ENCODE peak calls at places on chromosome 22, in eight cellular contexts. T, X, M, A, S, J, N and Z are unnamed samples.

GRCh38 chr22:33579448-33580093 is 340.7 kb downstream of the LARGE1 start:
- DNase-seq in A (peak), N (peak), T (peak), X (peak), S (peak), J (peak), M (peak), Z (peak)

GRCh38 chr22:23833911-23834317 is 4.9 kb downstream of the DERL3 start:
- DNase-seq in X (no peak), M (no peak), S (peak), J (no peak), T (no peak), N (no peak), A (no peak), Z (no peak)

GRCh38 chr22:28030442-28030841 is 111.4 kb upstream of the PITPNB start:
- DNase-seq in J (no peak), X (no peak), N (no peak), M (no peak), A (no peak), T (no peak), S (no peak), Z (no peak)

GRCh38 chr22:31244044-31244942 is 32.2 kb downstream of the LIMK2 start:
- DNase-seq in J (no peak), N (peak), T (peak), S (no peak), A (peak), X (peak), M (peak), Z (no peak)

GRCh38 chr22:28799125-28799833 is 1.1 kb downstream of the XBP1 start:
- DNase-seq in J (peak), X (peak), N (peak), S (peak), T (peak), M (peak), A (peak), Z (peak)

GRCh38 chr22:48743601-48744282 is 1083.9 kb downstream of the BRD1 start:
- DNase-seq in J (no peak), N (no peak), T (no peak), X (no peak), S (no peak), M (no peak), A (no peak), Z (peak)

GRCh38 chr22:42408815-42409529 is 23.2 kb downstream of the NFAM1 start:
- DNase-seq in M (no peak), T (no peak), S (no peak), A (no peak), J (no peak), N (no peak), X (no peak), Z (no peak)

GRCh38 chr22:45083659-45084305 is 74.0 kb upstream of the PHF21B start:
- DNase-seq in X (peak), N (no peak), M (no peak), S (no peak), T (peak), A (peak), J (no peak), Z (no peak)

GRCh38 chr22:23353696-23354095 is 173.4 kb downstream of the BCR start:
- DNase-seq in X (no peak), J (no peak), M (no peak), S (no peak), T (no peak), N (no peak), A (no peak), Z (no peak)

GRCh38 chr22:33838644-33839043 is 81.6 kb downstream of the LARGE1 start:
- DNase-seq in A (no peak), M (no peak), X (peak), T (no peak), J (no peak), S (no peak), N (no peak), Z (no peak)

GRCh38 chr22:42633013-42633412 is 7.4 kb downstream of the ATP5MGL start:
- DNase-seq in M (no peak), S (no peak), X (no peak), A (no peak), N (no peak), J (no peak), T (no peak), Z (no peak)

GRCh38 chr22:29979645-29980303 is 96.8 kb downstream of the MTMR3 start:
- DNase-seq in N (no peak), A (no peak), X (peak), J (no peak), M (no peak), S (no peak), T (no peak), Z (peak)

GRCh38 chr22:43743131-43743530 is 69.0 kb downstream of the EFCAB6 start:
- DNase-seq in T (no peak), X (no peak), J (no peak), A (no peak), N (no peak), M (no peak), S (no peak), Z (no peak)

GRCh38 chr22:26748845-26749244 is 91.5 kb downstream of the MIAT start:
- DNase-seq in T (no peak), X (peak), A (no peak), S (no peak), M (no peak), J (no peak), N (no peak), Z (no peak)

GRCh38 chr22:26597480-26597879 is 7.5 kb upstream of the TPST2 start:
- DNase-seq in N (peak), A (no peak), X (no peak), S (no peak), M (no peak), T (no peak), J (no peak), Z (no peak)

DNA sequence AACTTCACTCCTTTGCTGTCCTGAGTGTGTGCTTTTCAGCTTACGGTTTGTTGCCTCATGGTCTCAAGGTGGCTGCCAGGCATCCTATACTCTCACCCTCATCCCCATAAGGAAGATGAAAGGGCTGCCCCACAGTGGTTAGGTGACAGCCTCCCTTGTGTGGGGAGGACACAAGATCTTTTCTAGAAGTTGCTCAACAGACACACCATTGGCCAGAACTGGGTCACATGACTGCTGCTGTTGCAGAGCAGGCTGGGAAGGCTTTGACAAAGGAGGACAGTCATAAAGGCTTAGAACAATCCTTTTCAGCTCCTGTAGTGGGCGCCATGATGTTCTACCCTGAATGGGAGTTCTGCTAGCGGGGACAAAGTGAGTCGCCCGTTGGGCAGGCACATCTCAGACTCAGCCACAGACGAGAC is 69.7 kb upstream of the RASD2 start:
- DNase-seq in M (peak), N (no peak), A (peak), J (no peak), X (no peak), T (no peak), S (no peak), Z (no peak)
- TF ChIP-seq CTCF in M (peak), N (no peak), A (no peak), J (no peak), X (no peak), T (no peak), S (no peak), Z (no peak)

DNA sequence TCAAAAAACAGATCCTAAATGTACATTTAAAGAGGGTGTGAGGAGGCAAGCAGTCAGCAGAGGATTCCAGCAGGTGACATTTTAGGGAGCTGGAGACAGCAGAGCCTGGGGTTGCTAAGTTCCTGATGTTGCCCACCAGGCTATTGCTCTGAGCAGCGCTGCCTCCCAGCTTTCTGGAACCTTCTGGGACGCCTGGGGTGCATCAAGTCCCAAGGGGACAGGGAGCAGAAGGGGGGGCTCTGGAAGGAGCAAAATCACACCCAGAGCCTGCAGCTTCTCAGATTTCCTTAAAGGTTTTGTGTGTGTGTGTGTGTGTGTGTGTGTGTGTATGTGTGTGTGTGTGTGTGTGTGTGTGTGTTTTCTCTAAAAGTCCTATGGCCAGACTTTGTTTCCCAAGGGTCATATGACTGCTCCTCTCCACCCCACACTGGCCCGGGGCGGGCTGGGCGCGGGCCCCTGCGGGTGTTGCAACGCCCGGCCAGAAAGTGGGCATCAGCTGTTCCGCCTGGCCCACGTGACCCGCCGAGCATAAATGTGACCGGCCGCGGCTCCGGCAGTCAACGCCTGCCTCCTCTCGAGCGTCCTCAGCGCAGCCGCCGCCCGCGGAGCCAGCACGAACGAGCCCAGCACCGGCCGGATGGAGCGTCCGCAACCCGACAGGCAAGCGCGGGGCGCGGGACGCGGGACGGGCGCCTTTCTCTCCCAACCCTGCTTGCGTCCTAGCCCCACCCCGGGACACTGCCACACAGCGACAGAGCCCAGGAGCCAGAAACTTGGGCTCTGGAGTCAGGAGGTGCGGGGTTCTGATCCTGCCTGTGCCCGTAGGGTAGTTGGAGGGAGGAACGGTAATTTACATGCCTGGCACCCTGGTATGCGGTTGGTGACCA is at the start of gene HMOX1:
- DNase-seq in A (peak), N (peak), T (peak), M (peak), X (peak), S (peak), J (peak), Z (peak)
- TF ChIP-seq CTCF in A (no peak), N (no peak), T (peak), M (peak), X (peak), S (no peak), J (no peak), Z (peak)

GRCh38 chr22:19933328-19934241 is 8.0 kb upstream of the COMT start:
- DNase-seq in T (no peak), M (no peak), J (no peak), N (no peak), A (no peak), X (no peak), S (no peak), Z (no peak)

GRCh38 chr22:19932367-19933206 is 9.0 kb upstream of the COMT start:
- DNase-seq in M (no peak), J (no peak), S (no peak), T (no peak), X (no peak), N (no peak), A (no peak), Z (no peak)

GRCh38 chr22:19929586-19930302 is 11.8 kb upstream of the COMT start:
- DNase-seq in T (no peak), J (no peak), S (no peak), X (no peak), N (no peak), M (no peak), A (no peak), Z (no peak)

GRCh38 chr22:19930537-19931486 is 10.8 kb upstream of the COMT start:
- DNase-seq in T (no peak), M (no peak), N (no peak), J (no peak), X (no peak), A (no peak), S (no peak), Z (no peak)

DNA sequence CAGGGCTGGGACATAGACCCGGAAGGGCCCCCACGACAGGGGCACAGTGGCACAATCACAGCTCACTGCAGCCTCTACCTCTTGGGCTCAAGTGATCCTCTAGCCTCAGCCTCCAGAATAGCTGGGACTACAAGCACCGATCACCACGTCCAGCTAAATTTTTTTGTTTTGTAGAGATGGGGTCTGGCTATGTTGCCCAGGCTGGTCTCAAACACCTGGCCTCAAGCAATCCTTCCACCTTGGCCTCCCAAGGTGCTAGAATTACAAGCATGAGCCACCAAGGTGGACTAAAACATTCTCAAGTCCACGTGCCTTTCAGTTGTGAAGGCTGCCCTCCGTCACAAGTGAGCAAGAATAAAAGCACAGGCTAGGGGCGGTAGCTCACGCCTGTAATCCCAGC is 10.1 kb upstream of the COMT start:
- DNase-seq in T (no peak), X (no peak), S (no peak), A (no peak), J (no peak), M (no peak), N (no peak), Z (no peak)
- TF ChIP-seq CTCF in T (no peak), X (no peak), S (no peak), A (no peak), J (no peak), M (no peak), N (no peak), Z (no peak)

GRCh38 chr22:37275134-37275533 is 7.2 kb upstream of the CYTH4 start:
- DNase-seq in M (no peak), J (no peak), T (no peak), S (no peak), A (no peak), N (no peak), X (no peak), Z (no peak)
- TF ChIP-seq CTCF in M (no peak), J (no peak), T (no peak), S (no peak), A (no peak), N (no peak), X (no peak), Z (no peak)